ENCODE peak calls at places on chromosomes 4 and X, in four cellular contexts. One of them, this sample, is unnamed.

GRCh38 chr4:67437974-67438713 is 107.2 kb downstream of the CENPC start:
- DNase-seq in AG10803: peak; percentile 71
- DNase-seq in hepatocyte: peak; percentile 10
- DNase-seq in GM12865: no peak
- DNase-seq in this sample: no peak

GRCh38 chr4:2046031-2046961 is 12.8 kb upstream of the NAT8L start:
- DNase-seq in GM12865: no peak
- DNase-seq in AG10803: no peak
- DNase-seq in hepatocyte: no peak
- DNase-seq in this sample: no peak

GRCh38 chr4:101322743-101323142 is 24.6 kb downstream of the PPP3CA start:
- DNase-seq in GM12865: no peak
- DNase-seq in hepatocyte: no peak
- DNase-seq in AG10803: no peak
- DNase-seq in this sample: no peak

GRCh38 chrX:150548684-150549083 is 19.7 kb upstream of the MTM1 start:
- DNase-seq in AG10803: peak; percentile 44
- DNase-seq in hepatocyte: no peak
- DNase-seq in GM12865: no peak
- DNase-seq in this sample: no peak

GRCh38 chr4:1340861-1341260 is 6.1 kb upstream of the UVSSA start:
- DNase-seq in AG10803: no peak
- DNase-seq in hepatocyte: no peak
- DNase-seq in GM12865: no peak
- DNase-seq in this sample: no peak

GRCh38 chr4:140725556-140725955 is 30.6 kb downstream of the TBC1D9 start:
- DNase-seq in AG10803: no peak
- DNase-seq in GM12865: no peak
- DNase-seq in hepatocyte: no peak
- DNase-seq in this sample: no peak

GRCh38 chr4:89509708-89510269 is 202.2 kb upstream of the GPRIN3 start:
- DNase-seq in AG10803: peak; percentile 96
- DNase-seq in GM12865: peak; percentile 78
- DNase-seq in hepatocyte: no peak
- DNase-seq in this sample: no peak

GRCh38 chr4:183571350-183572076 is 66.7 kb downstream of the ING2 start:
- DNase-seq in AG10803: peak; percentile 13
- DNase-seq in GM12865: peak; percentile 38
- DNase-seq in hepatocyte: peak; percentile 82
- DNase-seq in this sample: peak; percentile 35

GRCh38 chr4:147837435-147837834 is 105.5 kb downstream of the ARHGAP10 start:
- DNase-seq in hepatocyte: no peak
- DNase-seq in AG10803: no peak
- DNase-seq in GM12865: peak; percentile 32
- DNase-seq in this sample: no peak

GRCh38 chrX:83416273-83416672 is 91.8 kb upstream of the POU3F4 start:
- DNase-seq in hepatocyte: peak; percentile 19
- DNase-seq in GM12865: no peak
- DNase-seq in AG10803: no peak
- DNase-seq in this sample: no peak

GRCh38 chr4:5982156-5982973 is 35.9 kb downstream of the C4orf50 start:
- DNase-seq in hepatocyte: no peak
- DNase-seq in GM12865: peak; percentile 34
- DNase-seq in AG10803: no peak
- DNase-seq in this sample: no peak

GRCh38 chr4:176838611-176839411 is 46.1 kb upstream of the VEGFC start:
- DNase-seq in GM12865: no peak
- DNase-seq in hepatocyte: no peak
- DNase-seq in AG10803: peak; percentile 95
- DNase-seq in this sample: no peak

GRCh38 chrX:72360326-72360725 is 54.6 kb upstream of the CITED1 start:
- DNase-seq in GM12865: no peak
- DNase-seq in hepatocyte: no peak
- DNase-seq in AG10803: no peak
- DNase-seq in this sample: no peak

GRCh38 chr4:134201216-134202098 is at the start of gene PABPC4L:
- DNase-seq in hepatocyte: peak; percentile 57
- DNase-seq in AG10803: peak; percentile 13
- DNase-seq in GM12865: no peak
- DNase-seq in this sample: no peak

GRCh38 chr4:107930821-107931774 is at the start of gene CYP2U1:
- DNase-seq in hepatocyte: peak; percentile 90
- DNase-seq in GM12865: peak; percentile 86
- DNase-seq in AG10803: peak; percentile 63
- DNase-seq in this sample: peak; percentile 79
- TF ChIP-seq CTCF in hepatocyte: no peak
- TF ChIP-seq CTCF in GM12865: no peak
- TF ChIP-seq CTCF in AG10803: no peak
- TF ChIP-seq CTCF in this sample: no peak

DNA sequence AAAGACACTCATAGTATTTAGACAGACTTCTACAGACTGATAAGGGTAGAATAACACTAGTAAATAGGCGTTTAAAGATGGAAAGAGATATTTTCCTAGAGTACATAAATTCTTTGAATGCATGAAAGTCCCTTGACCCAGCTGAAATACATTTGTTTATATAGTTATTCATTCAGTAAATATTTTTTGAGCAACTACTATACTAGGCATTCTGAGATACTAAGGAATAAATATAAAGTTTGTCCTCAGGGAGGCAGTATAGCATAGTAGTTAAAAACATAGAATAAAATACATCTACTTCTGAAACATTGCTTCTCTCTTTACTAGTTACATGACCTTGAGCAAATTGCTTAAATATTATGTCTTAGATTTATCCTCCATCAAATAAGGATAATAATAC is 27.4 kb downstream of the HMGN5 start:
- DNase-seq in AG10803: peak; percentile 13
- DNase-seq in hepatocyte: peak; percentile 12
- DNase-seq in GM12865: peak; percentile 2
- DNase-seq in this sample: no peak
- TF ChIP-seq CTCF in AG10803: peak; percentile 42
- TF ChIP-seq CTCF in hepatocyte: peak; percentile 41
- TF ChIP-seq CTCF in GM12865: no peak
- TF ChIP-seq CTCF in this sample: no peak

DNA sequence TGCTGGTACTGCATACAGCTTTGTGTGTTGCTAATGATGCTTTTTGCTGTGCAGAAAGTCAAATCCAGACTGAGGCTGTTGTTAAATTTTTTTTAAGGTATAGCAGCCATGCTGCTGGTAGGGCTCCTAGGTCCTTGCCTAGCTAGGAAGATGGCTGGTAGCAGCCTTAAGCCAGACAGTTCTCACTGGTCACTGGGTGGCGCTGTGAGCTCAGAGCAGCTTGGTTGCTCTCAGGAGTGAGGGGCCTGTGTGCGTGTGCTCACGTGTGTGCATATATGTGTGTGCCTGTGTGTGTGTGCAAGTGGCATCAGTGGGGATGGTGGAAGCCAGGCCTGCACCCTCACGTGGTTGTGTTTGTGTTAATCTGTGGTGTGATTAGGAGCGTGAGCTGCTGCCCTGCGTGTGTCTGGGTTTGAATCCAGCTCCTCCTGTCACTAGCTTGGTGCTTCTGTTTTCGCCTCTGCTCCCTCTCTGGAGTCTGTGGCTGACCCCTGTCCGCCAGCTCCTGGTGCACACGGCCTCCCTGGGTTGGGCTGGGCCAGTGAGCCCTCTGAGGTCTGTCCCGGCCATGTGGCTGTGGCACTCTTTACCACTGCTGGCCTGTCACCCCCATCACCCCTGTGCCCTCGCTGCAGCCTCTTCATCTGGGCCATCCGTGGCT is 46.1 kb downstream of the SORCS2 start:
- DNase-seq in GM12865: no peak
- DNase-seq in AG10803: no peak
- DNase-seq in hepatocyte: no peak
- DNase-seq in this sample: no peak
- TF ChIP-seq CTCF in GM12865: no peak
- TF ChIP-seq CTCF in AG10803: peak; percentile 40
- TF ChIP-seq CTCF in hepatocyte: peak; percentile 23
- TF ChIP-seq CTCF in this sample: no peak

GRCh38 chr4:69617083-69617694 is 22.3 kb downstream of the UGT2A2 start:
- DNase-seq in GM12865: peak; percentile 40
- DNase-seq in AG10803: peak; percentile 1
- DNase-seq in hepatocyte: peak; percentile 69
- DNase-seq in this sample: peak; percentile 24
- TF ChIP-seq CTCF in GM12865: peak; percentile 23
- TF ChIP-seq CTCF in AG10803: peak; percentile 11
- TF ChIP-seq CTCF in hepatocyte: peak; percentile 82
- TF ChIP-seq CTCF in this sample: no peak

DNA sequence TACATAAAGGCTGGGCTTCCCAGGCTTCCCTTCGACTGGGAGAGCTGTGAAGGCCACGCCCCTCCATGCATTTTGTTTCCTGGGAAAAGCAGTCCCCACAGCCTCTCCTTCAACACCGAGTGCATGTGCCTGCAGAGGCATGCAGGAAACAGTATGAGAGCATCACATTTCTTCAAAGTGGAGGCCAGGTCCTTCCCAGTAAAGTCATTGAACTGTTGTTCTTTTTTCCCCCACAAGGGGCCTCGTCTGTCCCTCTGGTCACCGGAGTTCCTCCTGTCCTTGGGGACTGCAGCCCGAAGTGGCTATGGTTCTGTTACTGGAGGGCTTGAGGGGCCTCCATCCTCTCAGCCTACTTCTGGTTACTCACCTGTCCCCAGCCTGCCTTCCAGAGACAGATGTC is 56.0 kb downstream of the RAI2 start:
- DNase-seq in hepatocyte: no peak
- DNase-seq in AG10803: no peak
- DNase-seq in GM12865: no peak
- DNase-seq in this sample: no peak
- TF ChIP-seq CTCF in hepatocyte: no peak
- TF ChIP-seq CTCF in AG10803: no peak
- TF ChIP-seq CTCF in GM12865: no peak
- TF ChIP-seq CTCF in this sample: peak; percentile 12

DNA sequence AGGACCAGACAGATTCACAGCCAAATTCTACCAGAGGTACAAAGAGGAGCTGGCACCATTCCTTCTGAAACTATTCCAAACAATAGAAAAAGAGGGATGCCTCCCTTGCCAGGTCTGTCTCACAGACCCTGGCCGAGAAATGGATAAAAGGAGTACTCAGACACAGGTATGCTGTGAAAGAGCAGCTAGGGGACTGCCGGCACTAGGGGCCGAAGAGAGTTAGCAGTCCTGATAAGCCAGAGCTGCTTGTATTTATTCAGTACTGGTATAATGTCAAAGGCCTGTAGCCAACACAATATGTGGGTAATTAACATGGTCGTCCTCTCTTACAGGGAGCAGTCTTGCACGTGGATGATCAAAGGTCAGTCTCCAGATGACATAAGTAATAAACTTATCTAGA is 1042.1 kb upstream of the LCORL start:
- DNase-seq in AG10803: no peak
- DNase-seq in hepatocyte: no peak
- DNase-seq in GM12865: no peak
- DNase-seq in this sample: no peak
- TF ChIP-seq CTCF in AG10803: no peak
- TF ChIP-seq CTCF in hepatocyte: no peak
- TF ChIP-seq CTCF in GM12865: no peak
- TF ChIP-seq CTCF in this sample: no peak

GRCh38 chr4:16492872-16493271 is 266.6 kb upstream of the TAPT1 start:
- DNase-seq in AG10803: no peak
- DNase-seq in GM12865: no peak
- DNase-seq in hepatocyte: no peak
- DNase-seq in this sample: no peak

GRCh38 chr4:16498978-16499377 is 272.7 kb upstream of the TAPT1 start:
- DNase-seq in hepatocyte: no peak
- DNase-seq in GM12865: no peak
- DNase-seq in AG10803: no peak
- DNase-seq in this sample: no peak

GRCh38 chr4:16496501-16496900 is 270.2 kb upstream of the TAPT1 start:
- DNase-seq in GM12865: no peak
- DNase-seq in AG10803: peak; percentile 75
- DNase-seq in hepatocyte: no peak
- DNase-seq in this sample: no peak
- TF ChIP-seq CTCF in GM12865: no peak
- TF ChIP-seq CTCF in AG10803: no peak
- TF ChIP-seq CTCF in hepatocyte: no peak
- TF ChIP-seq CTCF in this sample: no peak

DNA sequence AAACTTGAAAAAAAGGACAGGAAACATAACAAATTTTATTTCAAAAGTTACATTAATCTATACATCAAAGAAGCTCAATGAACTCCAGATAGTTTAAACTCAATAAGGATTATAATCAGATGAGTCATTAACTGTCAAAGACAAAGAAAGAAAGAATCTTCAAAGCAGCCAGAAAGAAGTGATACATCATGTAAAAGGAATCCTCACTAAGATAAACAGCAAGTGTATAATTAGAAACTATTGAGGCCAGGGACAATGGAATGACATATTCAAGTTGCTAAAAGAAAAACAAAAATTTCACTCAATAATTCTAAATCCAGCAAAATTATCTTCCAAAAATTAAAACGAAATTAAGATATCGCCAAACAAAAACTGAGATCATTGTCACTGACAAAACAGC is 161.6 kb upstream of the NWD2 start:
- DNase-seq in AG10803: no peak
- DNase-seq in hepatocyte: no peak
- DNase-seq in GM12865: no peak
- DNase-seq in this sample: no peak
- TF ChIP-seq CTCF in AG10803: no peak
- TF ChIP-seq CTCF in hepatocyte: no peak
- TF ChIP-seq CTCF in GM12865: no peak
- TF ChIP-seq CTCF in this sample: no peak

DNA sequence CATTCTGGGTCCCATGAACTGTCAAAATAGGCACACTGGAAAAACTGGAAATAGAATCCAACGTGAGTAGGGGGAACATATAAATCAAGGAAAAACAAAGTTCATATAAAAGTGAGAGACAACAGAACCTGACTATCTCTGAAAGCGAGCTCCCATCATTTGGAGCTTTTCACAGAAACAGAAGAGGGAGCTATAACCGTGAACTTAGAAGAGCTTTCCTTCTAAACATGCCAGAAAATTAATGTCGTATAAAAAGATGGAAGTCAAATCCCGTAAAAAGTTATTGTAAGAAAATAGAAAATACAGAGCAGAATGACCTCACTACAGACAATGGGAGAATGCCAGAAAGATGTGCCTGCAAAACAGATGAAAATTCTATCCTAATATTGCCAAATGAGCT is 23.9 kb upstream of the HSD17B10 start:
- DNase-seq in GM12865: no peak
- DNase-seq in AG10803: no peak
- DNase-seq in hepatocyte: no peak
- DNase-seq in this sample: no peak
- TF ChIP-seq CTCF in GM12865: no peak
- TF ChIP-seq CTCF in AG10803: peak; percentile 42
- TF ChIP-seq CTCF in hepatocyte: peak; percentile 4
- TF ChIP-seq CTCF in this sample: no peak

GRCh38 chr4:168942985-168943384 is 67.1 kb downstream of the CBR4 start:
- DNase-seq in AG10803: no peak
- DNase-seq in hepatocyte: no peak
- DNase-seq in GM12865: peak; percentile 9
- DNase-seq in this sample: no peak
- TF ChIP-seq CTCF in AG10803: peak; percentile 47
- TF ChIP-seq CTCF in hepatocyte: peak; percentile 12
- TF ChIP-seq CTCF in GM12865: peak; percentile 42
- TF ChIP-seq CTCF in this sample: peak; percentile 31

This sample was measured in Calu3.